ENCODE peak calls at places on chromosome 21, in seven cellular contexts. C is Right ventricle myocardium inferior, T is epithelial cell of prostate, D is iPS-NIHi11, Q is type B pancreatic cell, K is iris pigment epithelial cell, V is EH. P is an unnamed sample.

GRCh38 chr21:38505654-38506523 is 7.6 kb upstream of the ERG start:
- DNase-seq in C (no peak), D (peak), K (peak), Q (no peak), T (peak), V (peak), P (peak)

GRCh38 chr21:25639922-25640670 is 1.0 kb downstream of the JAM2 start:
- DNase-seq in Q (no peak), C (peak), T (no peak), K (no peak), D (peak), V (no peak), P (peak)

GRCh38 chr21:34519013-34519412 is 7.0 kb upstream of the KCNE1 start:
- DNase-seq in C (no peak), V (no peak), K (no peak), Q (no peak), D (no peak), T (no peak), P (peak)

GRCh38 chr21:17693801-17694200 is 81.1 kb upstream of the BTG3 start:
- DNase-seq in C (no peak), Q (no peak), K (no peak), V (no peak), T (no peak), D (no peak), P (no peak)

GRCh38 chr21:45114072-45114471 is 39.7 kb downstream of the ADARB1 start:
- DNase-seq in Q (no peak), K (no peak), D (no peak), C (no peak), T (no peak), V (no peak), P (no peak)

GRCh38 chr21:37837381-37837780 is 78.9 kb downstream of the KCNJ6 start:
- DNase-seq in T (no peak), D (no peak), K (no peak), V (no peak), Q (no peak), C (no peak), P (no peak)

GRCh38 chr21:21156919-21157318 is 158.7 kb downstream of the NCAM2 start:
- DNase-seq in K (no peak), D (no peak), Q (no peak), C (no peak), T (no peak), V (no peak), P (no peak)

GRCh38 chr21:39633770-39634181 is 21.0 kb downstream of the B3GALT5 start:
- DNase-seq in K (peak), V (peak), T (peak), C (no peak), D (no peak), Q (no peak), P (no peak)

GRCh38 chr21:28521932-28522826 is 470.5 kb downstream of the LTN1 start:
- DNase-seq in K (peak), V (peak), T (no peak), Q (no peak), D (peak), C (no peak), P (no peak)

GRCh38 chr21:39938086-39938611 is 70.9 kb downstream of the PCP4 start:
- DNase-seq in D (no peak), Q (no peak), K (no peak), V (no peak), C (no peak), T (no peak), P (peak)

GRCh38 chr21:37435120-37435519 is 68.5 kb downstream of the DYRK1A start:
- DNase-seq in V (peak), T (peak), Q (no peak), K (peak), C (no peak), D (peak), P (peak)

GRCh38 chr21:25871566-25871965 is 136.8 kb downstream of the GABPA start:
- DNase-seq in D (no peak), C (no peak), T (no peak), Q (no peak), K (no peak), V (no peak), P (no peak)

GRCh38 chr21:42010507-42011493 is 640 bp upstream of the ZBTB21 start:
- DNase-seq in C (peak), K (peak), D (peak), T (no peak), V (peak), Q (no peak), P (peak)

GRCh38 chr21:46540087-46540710 is 64.7 kb downstream of the S100B start:
- DNase-seq in Q (no peak), C (no peak), K (no peak), T (no peak), D (no peak), V (no peak), P (no peak)

GRCh38 chr21:42140196-42140934 is 69.2 kb downstream of the UMODL1 start:
- DNase-seq in K (no peak), D (no peak), T (no peak), V (no peak), Q (no peak), C (peak), P (no peak)

GRCh38 chr21:28336299-28336698 is 656.4 kb downstream of the LTN1 start:
- DNase-seq in Q (no peak), T (peak), V (peak), C (no peak), K (peak), D (peak), P (no peak)

GRCh38 chr21:27643326-27643725 is 676.4 kb upstream of the ADAMTS5 start:
- DNase-seq in T (no peak), Q (no peak), D (no peak), V (no peak), C (no peak), K (no peak), P (no peak)

GRCh38 chr21:39348355-39349210 is at the start of gene HMGN1:
- DNase-seq in V (peak), T (peak), Q (peak), D (peak), C (peak), K (peak), P (peak)

GRCh38 chr21:15423676-15424445 is 305.9 kb upstream of the USP25 start:
- DNase-seq in D (peak), V (no peak), T (no peak), C (no peak), Q (no peak), K (no peak), P (no peak)

P was measured in islet precursor cell.